ENCODE peak calls at places on chromosomes 6 and 20, in ten cellular contexts. D, N, H, V, S, A, U, F, W and J are unnamed samples.

GRCh38 chr20:32522775-32523612 is 62.1 kb downstream of the NOL4L start:
- DNase-seq in U (peak; percentile 28), D (no peak), W (no peak), H (no peak), F (peak; percentile 79), V (no peak), S (no peak), A (peak; percentile 63), N (no peak), J (peak; percentile 74)

GRCh38 chr6:140436023-140436811 is 1061.8 kb upstream of the CITED2 start:
- DNase-seq in S (no peak), V (no peak), N (no peak), U (peak; percentile 92), H (no peak), D (no peak), F (peak; percentile 34), W (no peak), A (no peak), J (peak; percentile 94)

GRCh38 chr6:38552136-38552535 is 87.6 kb downstream of the BTBD9 start:
- DNase-seq in N (no peak), W (no peak), F (no peak), A (no peak), V (no peak), U (no peak), D (no peak), S (no peak), H (no peak), J (no peak)

GRCh38 chr6:32638521-32639219 is 1.5 kb downstream of the HLA-DQA1 start:
- DNase-seq in F (no peak), D (no peak), U (no peak), A (no peak), W (no peak), H (no peak), V (no peak), N (no peak), S (no peak), J (no peak)

GRCh38 chr6:100774681-100775080 is 106.4 kb downstream of the ASCC3 start:
- DNase-seq in F (peak; percentile 43), U (peak; percentile 47), S (peak; percentile 3), V (no peak), A (no peak), N (no peak), D (no peak), H (no peak), W (no peak), J (no peak)

GRCh38 chr20:62624719-62625455 is 17.4 kb upstream of the SLCO4A1 start:
- DNase-seq in S (no peak), F (no peak), A (peak; percentile 83), N (no peak), V (no peak), H (no peak), D (no peak), W (peak; percentile 56), U (no peak), J (no peak)

GRCh38 chr6:24858154-24858801 is 59.6 kb upstream of the ARMH2 start:
- DNase-seq in D (peak; percentile 82), W (no peak), F (peak; percentile 37), H (no peak), S (peak; percentile 90), U (peak; percentile 75), N (no peak), V (peak; percentile 23), A (no peak), J (no peak)

GRCh38 chr20:50838707-50839385 is 44.0 kb downstream of the BCAS4 start:
- DNase-seq in A (no peak), N (no peak), D (peak; percentile 60), V (no peak), H (no peak), S (no peak), U (no peak), F (no peak), W (no peak), J (no peak)

GRCh38 chr6:3504938-3505735 is 48.3 kb upstream of the SLC22A23 start:
- DNase-seq in H (no peak), V (no peak), W (no peak), U (peak; percentile 37), S (no peak), N (no peak), F (no peak), A (no peak), D (no peak), J (no peak)

GRCh38 chr6:37024665-37025337 is 19.3 kb downstream of the FGD2 start:
- DNase-seq in V (no peak), D (peak; percentile 87), N (no peak), W (peak; percentile 67), U (no peak), S (peak; percentile 95), F (peak; percentile 52), A (peak; percentile 90), H (no peak), J (no peak)

GRCh38 chr20:4045741-4046140 is 30.4 kb upstream of the RNF24 start:
- DNase-seq in A (no peak), U (peak; percentile 74), N (no peak), F (peak; percentile 90), W (no peak), S (peak; percentile 80), V (no peak), H (no peak), D (peak; percentile 58), J (peak; percentile 27)

GRCh38 chr6:83442752-83443151 is 11.9 kb upstream of the ME1 start:
- DNase-seq in W (no peak), H (no peak), S (no peak), N (no peak), A (no peak), V (no peak), U (peak; percentile 47), D (no peak), F (no peak), J (no peak)

GRCh38 chr6:22098623-22099022 is 198.2 kb downstream of the PRL start:
- DNase-seq in H (no peak), V (no peak), F (no peak), D (no peak), S (no peak), N (no peak), A (no peak), W (no peak), U (peak; percentile 11), J (no peak)

GRCh38 chr6:117399126-117399525 is 26.6 kb downstream of the ROS1 start:
- DNase-seq in S (no peak), N (no peak), F (no peak), W (no peak), A (no peak), H (no peak), V (no peak), U (no peak), D (no peak), J (no peak)

GRCh38 chr20:32468313-32468640 is 110.1 kb downstream of the ASXL1 start:
- DNase-seq in V (no peak), S (no peak), U (no peak), D (no peak), W (no peak), F (no peak), A (peak; percentile 35), N (no peak), H (no peak), J (no peak)

GRCh38 chr20:20366896-20367680 is 816 bp upstream of the INSM1 start:
- DNase-seq in V (no peak), H (no peak), U (peak; percentile 17), N (no peak), D (no peak), S (no peak), A (peak; percentile 68), W (no peak), F (no peak), J (peak; percentile 66)

GRCh38 chr6:20534906-20535305 is 649 bp downstream of the CDKAL1 start:
- DNase-seq in D (no peak), S (no peak), A (no peak), H (no peak), W (no peak), N (no peak), V (no peak), F (peak; percentile 21), U (no peak), J (no peak)

GRCh38 chr6:168417158-168417557 is 23.8 kb upstream of the SMOC2 start:
- DNase-seq in A (peak; percentile 61), N (peak; percentile 77), U (no peak), W (peak; percentile 34), D (no peak), S (no peak), F (no peak), V (no peak), H (no peak), J (peak; percentile 56)

GRCh38 chr20:7161690-7162089 is 394.2 kb downstream of the BMP2 start:
- DNase-seq in U (peak; percentile 48), D (peak; percentile 17), A (no peak), F (no peak), H (no peak), S (peak; percentile 51), W (peak; percentile 17), N (no peak), V (no peak), J (no peak)

GRCh38 chr6:106788761-106789160 is 159.4 kb downstream of the QRSL1 start:
- DNase-seq in A (no peak), N (no peak), S (no peak), V (no peak), H (no peak), U (no peak), W (no peak), D (no peak), F (no peak), J (no peak)

GRCh38 chr20:41145821-41146620 is 8.7 kb downstream of the PLCG1 start:
- DNase-seq in U (peak; percentile 30), H (no peak), V (no peak), S (no peak), W (no peak), F (no peak), A (peak; percentile 71), N (no peak), D (no peak), J (no peak)

GRCh38 chr6:80233955-80234354 is 127.5 kb downstream of the BCKDHB start:
- DNase-seq in F (no peak), U (no peak), W (no peak), A (no peak), D (no peak), H (no peak), N (no peak), V (no peak), S (no peak), J (no peak)